ENCODE peak calls at places on chromosomes 12 and 14, in nine cellular contexts. T is psoas muscle, M is kidney, B is IMR-90, A is transverse colon, L is heart left ventricle, J is gastrocnemius medialis, R is right atrium auricular region, F is tibial artery. X is an unnamed sample. For H3K4me1, the result is how much of the 10 kb centered on the place peaks cover.

GRCh38 chr12:128583453-128583852 is 240.3 kb downstream of the SLC15A4 start:
- DNase-seq in A (no peak), B (no peak), T (no peak), F (no peak), M (no peak), L (no peak), R (no peak), J (no peak), X (no peak)

GRCh38 chr14:52802597-52802996 is 11.2 kb upstream of the GNPNAT1 start:
- DNase-seq in M (no peak), F (no peak), R (no peak), A (no peak), T (no peak), J (no peak), L (no peak), B (peak), X (no peak)

GRCh38 chr12:80936353-80936641 is 1.4 kb downstream of the LIN7A start:
- DNase-seq in L (no peak), F (no peak), J (no peak), B (no peak), R (no peak), M (no peak), T (no peak), A (no peak), X (no peak)

GRCh38 chr14:65787461-65787860 is 374.9 kb downstream of the FUT8 start:
- DNase-seq in T (no peak), A (no peak), M (no peak), L (no peak), R (no peak), F (no peak), J (no peak), B (no peak), X (no peak)

GRCh38 chr14:74855945-74856344 is 20.0 kb downstream of the PROX2 start:
- DNase-seq in J (no peak), R (no peak), L (no peak), F (no peak), B (no peak), T (no peak), A (no peak), M (no peak), X (no peak)

GRCh38 chr12:90199008-90199407 is 490.4 kb upstream of the ATP2B1 start:
- DNase-seq in J (no peak), L (no peak), R (no peak), T (no peak), B (no peak), M (no peak), F (no peak), A (no peak), X (no peak)

GRCh38 chr12:123106640-123107359 is 44.1 kb downstream of the PITPNM2 start:
- DNase-seq in J (peak), L (peak), R (no peak), T (peak), B (no peak), M (peak), A (peak), F (no peak), X (no peak)

GRCh38 chr12:27936196-27936595 is 36.3 kb downstream of the PTHLH start:
- DNase-seq in M (no peak), F (no peak), R (no peak), A (no peak), B (peak), L (no peak), T (no peak), J (no peak), X (no peak)

GRCh38 chr14:61662437-61663311 is 32.6 kb upstream of the HIF1A start:
- DNase-seq in J (no peak), M (no peak), R (no peak), A (peak), L (no peak), T (no peak), F (no peak), B (peak), X (no peak)

GRCh38 chr12:14741153-14741552 is 44.8 kb upstream of the GUCY2C start:
- DNase-seq in J (no peak), L (no peak), M (no peak), R (no peak), A (no peak), T (no peak), F (no peak), B (no peak), X (no peak)

GRCh38 chr12:131855521-131856142 is 27.4 kb downstream of the MMP17 start:
- DNase-seq in R (no peak), B (no peak), M (peak), T (no peak), F (no peak), L (peak), J (no peak), A (no peak), X (no peak)

GRCh38 chr12:1834186-1834925 is 14.0 kb downstream of the LRTM2 start:
- DNase-seq in L (peak), M (peak), F (no peak), R (no peak), J (no peak), B (no peak), A (no peak), T (no peak), X (no peak)

GRCh38 chr12:88546851-88547250 is 33.4 kb downstream of the KITLG start:
- DNase-seq in F (no peak), R (no peak), L (no peak), B (peak), T (no peak), M (no peak), J (no peak), A (no peak), X (no peak)

GRCh38 chr14:69312608-69313007 is 52.6 kb downstream of the GALNT16 start:
- DNase-seq in F (peak), M (peak), B (no peak), A (no peak), L (no peak), R (no peak), J (peak), T (no peak), X (no peak)

GRCh38 chr12:110317921-110318320 is 36.9 kb downstream of the ATP2A2 start:
- DNase-seq in J (no peak), T (no peak), L (no peak), R (no peak), A (no peak), F (no peak), B (peak), M (no peak), X (no peak)

GRCh38 chr12:84463756-84464495 is 448.7 kb downstream of the SLC6A15 start:
- DNase-seq in T (no peak), B (peak), M (no peak), J (no peak), A (no peak), L (no peak), R (no peak), F (no peak), X (no peak)

GRCh38 chr12:107320929-107321618 is 227.7 kb upstream of the CRY1 start:
- DNase-seq in M (no peak), J (no peak), L (peak), T (peak), B (peak), F (no peak), R (no peak), A (peak), X (no peak)

GRCh38 chr12:52579468-52580450 is 6.1 kb upstream of the KRT74 start:
- DNase-seq in M (no peak), R (no peak), B (no peak), F (peak), A (no peak), L (no peak), J (no peak), T (no peak), X (no peak)

GRCh38 chr12:49662998-49663843 is 39.9 kb downstream of the PRPF40B start:
- DNase-seq in A (peak), J (peak), L (peak), F (peak), M (peak), B (peak), R (peak), T (peak), X (peak)

GRCh38 chr12:71867131-71867530 is 27.6 kb downstream of the TBC1D15 start:
- DNase-seq in R (no peak), A (no peak), B (no peak), M (no peak), J (no peak), L (no peak), F (no peak), T (no peak), X (no peak)

GRCh38 chr12:3962661-3963483 is 89.7 kb upstream of the PARP11 start:
- DNase-seq in T (no peak), A (no peak), B (no peak), M (no peak), F (no peak), L (peak), R (no peak), J (peak), X (no peak)

GRCh38 chr12:76219806-76220205 is 128.4 kb downstream of the BBS10 start:
- DNase-seq in M (no peak), B (no peak), A (no peak), R (no peak), F (no peak), T (no peak), L (no peak), J (no peak), X (no peak)

GRCh38 chr14:66233571-66233970 is 252.6 kb upstream of the CCDC196 start:
- DNase-seq in T (no peak), J (no peak), R (no peak), A (no peak), L (no peak), F (no peak), M (no peak), B (no peak), X (no peak)

GRCh38 chr12:51409846-51410245 is 14.8 kb upstream of the SLC4A8 start:
- DNase-seq in B (no peak), L (no peak), M (no peak), J (no peak), T (no peak), A (no peak), R (no peak), F (no peak), X (no peak)

GRCh38 chr12:80846930-80847329 is 90.8 kb downstream of the LIN7A start:
- DNase-seq in M (no peak), R (no peak), F (no peak), L (no peak), B (no peak), T (no peak), J (no peak), A (no peak), X (no peak)

GRCh38 chr12:4909397-4909733 is 340 bp upstream of the KCNA1 start:
- DNase-seq in R (no peak), J (no peak), B (no peak), A (no peak), L (no peak), M (no peak), T (no peak), F (no peak), X (no peak)

GRCh38 chr12:118055144-118055557 is 5.8 kb downstream of the WSB2 start:
- DNase-seq in B (peak), L (no peak), R (no peak), A (peak), M (no peak), T (peak), F (no peak), J (peak), X (peak)

GRCh38 chr14:89017417-89017816 is 193.0 kb downstream of the TTC8 start:
- DNase-seq in R (no peak), L (no peak), J (no peak), B (peak), F (no peak), A (no peak), T (no peak), M (no peak), X (no peak)

GRCh38 chr12:126361804-126362203 is 1296.6 kb downstream of the AACS start:
- DNase-seq in T (no peak), R (no peak), J (no peak), L (no peak), B (no peak), A (no peak), M (no peak), F (no peak), X (no peak)

GRCh38 chr14:98893675-98894074 is 378.3 kb downstream of the BCL11B start:
- DNase-seq in A (no peak), L (no peak), R (no peak), J (no peak), T (no peak), M (no peak), F (no peak), B (no peak), X (no peak)

GRCh38 chr14:104586832-104587620 is 7.5 kb downstream of the C14orf180 start:
- DNase-seq in J (peak), R (peak), L (peak), M (peak), A (no peak), F (peak), B (no peak), T (peak), X (peak)

GRCh38 chr14:74313601-74314000 is 10.9 kb upstream of the ABCD4 start:
- DNase-seq in B (no peak), A (no peak), J (no peak), F (no peak), M (no peak), L (no peak), T (no peak), R (no peak), X (no peak)

GRCh38 chr12:49942921-49943662 is 7.4 kb upstream of the AQP2 start:
- DNase-seq in B (no peak), T (no peak), M (peak), F (no peak), R (no peak), L (no peak), A (peak), J (no peak), X (no peak)

DNA sequence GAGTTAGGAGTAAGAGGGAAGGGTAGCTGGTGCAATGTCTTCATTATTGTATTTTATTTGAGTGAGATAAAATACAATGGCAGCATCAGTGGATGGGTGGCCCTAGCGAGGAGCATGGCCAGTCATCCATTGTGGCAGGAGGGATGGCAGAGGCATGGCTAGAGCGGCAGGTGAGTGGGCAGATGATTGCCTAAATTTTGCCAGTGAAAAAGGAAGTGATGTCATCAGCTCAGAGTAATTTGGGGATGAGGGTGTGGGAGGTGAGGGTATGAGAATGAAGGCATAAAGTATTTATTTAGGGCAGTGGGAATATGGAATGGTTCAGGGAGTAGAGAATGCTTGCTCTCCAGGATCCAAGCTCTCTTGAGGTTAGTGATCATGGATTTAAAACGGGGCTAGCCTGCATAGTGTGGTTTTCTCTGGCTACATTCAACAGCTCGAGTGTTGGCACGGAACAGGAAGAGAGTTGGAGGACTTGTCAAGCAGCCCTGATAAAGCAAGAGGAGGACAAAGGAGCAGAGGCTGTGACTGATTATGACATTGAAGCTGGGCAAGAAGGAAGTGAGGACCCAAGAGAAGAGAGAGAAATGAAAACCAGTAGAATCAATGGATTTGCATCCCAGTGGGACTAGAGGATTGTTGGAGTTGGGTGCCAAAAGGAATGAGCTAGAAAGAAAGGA is 18.7 kb upstream of the SERPINA6 start:
- DNase-seq in A (no peak), T (no peak), F (no peak), M (no peak), J (no peak), L (no peak), B (no peak), R (peak), X (no peak)
- H3K4me3 ChIP-seq in A (no peak), T (no peak), F (no peak), M (no peak), J (no peak), L (no peak), B (no peak), R (no peak), X (no peak)

DNA sequence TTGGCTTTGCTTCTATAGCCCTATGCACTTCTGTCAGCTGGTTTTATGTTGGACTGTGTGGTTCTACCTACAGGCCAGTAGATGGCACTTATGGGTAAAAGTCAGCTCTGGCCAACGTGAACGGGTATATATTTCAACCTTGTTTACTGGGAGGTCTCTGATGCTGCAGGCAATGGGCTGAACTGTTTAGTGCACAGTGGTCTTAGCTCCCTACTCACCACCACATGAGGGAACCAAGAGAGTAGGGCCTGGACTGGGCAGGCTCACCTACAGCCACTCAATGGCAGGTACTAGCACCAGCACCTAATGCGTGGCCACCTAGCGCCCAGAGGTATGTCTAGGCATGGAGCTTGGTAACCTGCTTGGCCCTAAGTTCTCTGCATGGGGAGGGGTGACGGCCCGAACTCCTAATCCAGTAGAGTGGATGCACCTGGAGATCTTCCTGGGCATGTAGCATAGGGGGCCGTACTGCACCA is 481.8 kb downstream of the TMEM117 start:
- DNase-seq in A (no peak), J (no peak), L (no peak), F (no peak), R (no peak), B (peak), T (no peak), M (no peak), X (no peak)
- TF ChIP-seq CTCF in A (peak), J (no peak), L (no peak), F (no peak), R (no peak), B (peak), T (no peak), M (peak), X (no peak)

GRCh38 chr14:50425816-50426215 is 29.1 kb upstream of the CDKL1 start:
- DNase-seq in T (no peak), R (no peak), M (no peak), J (no peak), A (no peak), L (no peak), F (no peak), B (peak), X (no peak)

GRCh38 chr14:50425105-50425504 is 28.4 kb upstream of the CDKL1 start:
- DNase-seq in R (no peak), A (no peak), L (no peak), M (no peak), J (no peak), B (no peak), T (no peak), F (no peak), X (no peak)

GRCh38 chr14:50421499-50421898 is 24.8 kb upstream of the CDKL1 start:
- DNase-seq in M (no peak), T (no peak), B (no peak), A (no peak), J (no peak), F (no peak), R (no peak), L (no peak), X (no peak)

GRCh38 chr14:50417853-50418252 is 21.2 kb upstream of the CDKL1 start:
- DNase-seq in M (no peak), F (no peak), R (no peak), A (no peak), L (no peak), B (peak), J (no peak), T (no peak), X (no peak)

DNA sequence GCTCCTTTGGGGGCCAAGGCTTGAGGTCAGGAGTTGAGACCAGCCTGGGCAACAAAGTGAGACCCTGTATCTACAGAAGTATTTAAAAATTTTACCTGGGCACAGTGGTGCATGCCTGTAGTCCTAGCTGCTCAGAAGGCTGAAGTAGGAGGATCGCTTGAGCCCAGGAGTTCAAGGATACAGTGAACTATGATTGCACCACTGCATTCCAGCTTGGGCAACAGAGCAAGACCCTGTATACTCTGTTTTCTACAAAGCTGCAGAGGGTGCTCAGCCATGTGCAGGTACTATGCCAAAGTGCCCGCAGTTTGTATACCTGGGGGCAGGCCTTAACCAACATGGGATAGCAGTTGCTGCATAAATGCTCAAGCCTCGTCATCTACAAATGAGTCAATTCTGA is 26.8 kb upstream of the CDKL1 start:
- DNase-seq in R (no peak), J (no peak), B (no peak), M (no peak), T (no peak), L (no peak), F (no peak), A (no peak), X (no peak)
- H3K4me1 ChIP-seq in R (under half), J (under half), B (under half), M (under half), T (under half), L (under half), F (under half), A (under half), X (under half)

GRCh38 chr14:32434880-32435279 is 105.8 kb downstream of the AKAP6 start:
- DNase-seq in F (no peak), L (no peak), R (no peak), B (no peak), T (no peak), J (no peak), A (no peak), M (no peak), X (no peak)
- H3K4me3 ChIP-seq in F (peak), L (peak), R (no peak), B (no peak), T (no peak), J (no peak), A (no peak), M (no peak), X (no peak)

X was measured in heart right ventricle.